ENCODE peak calls at places on chromosomes 6 and 20, in nine cellular contexts. One of them, this sample, is unnamed.

GRCh38 chr6:12348530-12349511 is 58.7 kb downstream of the EDN1 start:
- DNase-seq in lower leg skin: no peak
- DNase-seq in HT-29: peak; percentile 88
- DNase-seq in heart right ventricle: no peak
- DNase-seq in tibial artery: no peak
- DNase-seq in CD4-positive, alpha-beta T cell: no peak
- DNase-seq in activated T-cell treated with anti-CD3 and anti-CD28 coated beads, Interleukin-2, amount 50 U/mL, for 1 hour: no peak
- DNase-seq in GM03348: peak; percentile 71
- DNase-seq in MM.1S: no peak
- DNase-seq in this sample: no peak

GRCh38 chr20:53974785-53975555 is 95.4 kb downstream of the BCAS1 start:
- DNase-seq in lower leg skin: peak; percentile 87
- DNase-seq in HT-29: no peak
- DNase-seq in heart right ventricle: no peak
- DNase-seq in tibial artery: no peak
- DNase-seq in CD4-positive, alpha-beta T cell: no peak
- DNase-seq in activated T-cell treated with anti-CD3 and anti-CD28 coated beads, Interleukin-2, amount 50 U/mL, for 1 hour: no peak
- DNase-seq in GM03348: no peak
- DNase-seq in MM.1S: no peak
- DNase-seq in this sample: no peak

GRCh38 chr6:142429195-142429594 is 127.4 kb downstream of the ADGRG6 start:
- DNase-seq in lower leg skin: no peak
- DNase-seq in HT-29: no peak
- DNase-seq in heart right ventricle: no peak
- DNase-seq in tibial artery: no peak
- DNase-seq in CD4-positive, alpha-beta T cell: no peak
- DNase-seq in activated T-cell treated with anti-CD3 and anti-CD28 coated beads, Interleukin-2, amount 50 U/mL, for 1 hour: no peak
- DNase-seq in GM03348: no peak
- DNase-seq in MM.1S: no peak
- DNase-seq in this sample: no peak

GRCh38 chr6:160510199-160510598 is 153.9 kb downstream of the LPA start:
- DNase-seq in lower leg skin: no peak
- DNase-seq in HT-29: no peak
- DNase-seq in heart right ventricle: no peak
- DNase-seq in tibial artery: no peak
- DNase-seq in CD4-positive, alpha-beta T cell: no peak
- DNase-seq in activated T-cell treated with anti-CD3 and anti-CD28 coated beads, Interleukin-2, amount 50 U/mL, for 1 hour: no peak
- DNase-seq in GM03348: no peak
- DNase-seq in MM.1S: no peak
- DNase-seq in this sample: no peak

GRCh38 chr6:21836772-21837460 is 243.4 kb downstream of the SOX4 start:
- DNase-seq in lower leg skin: no peak
- DNase-seq in HT-29: no peak
- DNase-seq in heart right ventricle: no peak
- DNase-seq in tibial artery: no peak
- DNase-seq in CD4-positive, alpha-beta T cell: no peak
- DNase-seq in activated T-cell treated with anti-CD3 and anti-CD28 coated beads, Interleukin-2, amount 50 U/mL, for 1 hour: no peak
- DNase-seq in GM03348: no peak
- DNase-seq in MM.1S: no peak
- DNase-seq in this sample: no peak

GRCh38 chr20:53943522-53944291 is 126.7 kb downstream of the BCAS1 start:
- DNase-seq in lower leg skin: no peak
- DNase-seq in HT-29: peak; percentile 62
- DNase-seq in heart right ventricle: no peak
- DNase-seq in tibial artery: no peak
- DNase-seq in CD4-positive, alpha-beta T cell: no peak
- DNase-seq in activated T-cell treated with anti-CD3 and anti-CD28 coated beads, Interleukin-2, amount 50 U/mL, for 1 hour: peak; percentile 36
- DNase-seq in GM03348: peak; percentile 63
- DNase-seq in MM.1S: no peak
- DNase-seq in this sample: no peak

GRCh38 chr20:37202267-37202943 is 23.1 kb upstream of the MROH8 start:
- DNase-seq in lower leg skin: peak; percentile 89
- DNase-seq in HT-29: peak; percentile 87
- DNase-seq in heart right ventricle: no peak
- DNase-seq in tibial artery: no peak
- DNase-seq in CD4-positive, alpha-beta T cell: peak; percentile 23
- DNase-seq in activated T-cell treated with anti-CD3 and anti-CD28 coated beads, Interleukin-2, amount 50 U/mL, for 1 hour: no peak
- DNase-seq in GM03348: peak; percentile 89
- DNase-seq in MM.1S: no peak
- DNase-seq in this sample: no peak

GRCh38 chr6:3831741-3832530 is 17.2 kb upstream of the FAM50B start:
- DNase-seq in lower leg skin: peak; percentile 62
- DNase-seq in HT-29: no peak
- DNase-seq in heart right ventricle: no peak
- DNase-seq in tibial artery: no peak
- DNase-seq in CD4-positive, alpha-beta T cell: no peak
- DNase-seq in activated T-cell treated with anti-CD3 and anti-CD28 coated beads, Interleukin-2, amount 50 U/mL, for 1 hour: no peak
- DNase-seq in GM03348: no peak
- DNase-seq in MM.1S: no peak
- DNase-seq in this sample: no peak

GRCh38 chr6:109999740-110000139 is 21.6 kb downstream of the GPR6 start:
- DNase-seq in lower leg skin: no peak
- DNase-seq in HT-29: no peak
- DNase-seq in heart right ventricle: no peak
- DNase-seq in tibial artery: no peak
- DNase-seq in CD4-positive, alpha-beta T cell: no peak
- DNase-seq in activated T-cell treated with anti-CD3 and anti-CD28 coated beads, Interleukin-2, amount 50 U/mL, for 1 hour: no peak
- DNase-seq in GM03348: no peak
- DNase-seq in MM.1S: no peak
- DNase-seq in this sample: no peak

GRCh38 chr6:90227693-90228092 is 69.0 kb downstream of the BACH2 start:
- DNase-seq in lower leg skin: no peak
- DNase-seq in HT-29: no peak
- DNase-seq in heart right ventricle: no peak
- DNase-seq in tibial artery: no peak
- DNase-seq in CD4-positive, alpha-beta T cell: no peak
- DNase-seq in activated T-cell treated with anti-CD3 and anti-CD28 coated beads, Interleukin-2, amount 50 U/mL, for 1 hour: no peak
- DNase-seq in GM03348: no peak
- DNase-seq in MM.1S: no peak
- DNase-seq in this sample: no peak